ENCODE peak calls at places on chromosome 7, in five cellular contexts. M, T, S, Y and N are unnamed samples.
A peak's percentile ranks its signal among the peaks of the same experiment; 100 is the strongest.

GRCh38 chr7:117274951-117275350 is 47.9 kb downstream of the WNT2 start:
- DNase-seq in M (peak; percentile 43), T (no peak), S (no peak), Y (no peak), N (no peak)

GRCh38 chr7:37982423-37982822 is 62.0 kb downstream of the EPDR1 start:
- DNase-seq in M (no peak), T (no peak), S (no peak), Y (no peak), N (no peak)

GRCh38 chr7:158317238-158318205 is 270.1 kb downstream of the PTPRN2 start:
- DNase-seq in M (no peak), T (no peak), S (no peak), Y (no peak), N (no peak)

GRCh38 chr7:115033917-115034459 is 112.1 kb downstream of the MDFIC start:
- DNase-seq in M (no peak), T (no peak), S (no peak), Y (no peak), N (no peak)

GRCh38 chr7:727806-728460 is 852 bp upstream of the PRKAR1B start:
- DNase-seq in M (no peak), T (no peak), S (no peak), Y (no peak), N (no peak)

GRCh38 chr7:44713680-44714335 is 34.8 kb upstream of the ZMIZ2 start:
- DNase-seq in M (no peak), T (no peak), S (no peak), Y (no peak), N (no peak)

GRCh38 chr7:149753370-149754233 is 19.8 kb downstream of the ZNF467 start:
- DNase-seq in M (peak; percentile 26), T (no peak), S (no peak), Y (peak; percentile 36), N (peak; percentile 38)

GRCh38 chr7:41328544-41328943 is 374.3 kb downstream of the INHBA start:
- DNase-seq in M (no peak), T (no peak), S (no peak), Y (no peak), N (no peak)

GRCh38 chr7:117808273-117808868 is 64.9 kb downstream of the CTTNBP2 start:
- DNase-seq in M (peak; percentile 60), T (no peak), S (peak; percentile 11), Y (no peak), N (no peak)

GRCh38 chr7:127396184-127396583 is 3.7 kb upstream of the ZNF800 start:
- DNase-seq in M (no peak), T (no peak), S (no peak), Y (no peak), N (no peak)

GRCh38 chr7:20007510-20007909 is 209.7 kb downstream of the MACC1 start:
- DNase-seq in M (peak; percentile 26), T (no peak), S (no peak), Y (no peak), N (no peak)

GRCh38 chr7:106012935-106013439 is 49.9 kb downstream of the CDHR3 start:
- DNase-seq in M (peak; percentile 97), T (no peak), S (no peak), Y (no peak), N (no peak)

GRCh38 chr7:6157685-6158423 is 114.6 kb downstream of the CYTH3 start:
- DNase-seq in M (no peak), T (no peak), S (no peak), Y (no peak), N (no peak)

GRCh38 chr7:116354171-116354545 is 143.8 kb downstream of the TES start:
- DNase-seq in M (peak; percentile 81), T (no peak), S (no peak), Y (no peak), N (no peak)